ENCODE peak calls at places on chromosome 16, in eight cellular contexts. Q is naive thymus-derived CD8-positive, alpha-beta T cell; C is NCI-H748 treated with DMSO at 0.1 percent for 48 hours; O is iris pigment epithelial cell; H is progenitor cell of endocrine pancreas; J is left ventricle myocardium inferior; S is NCI-H1048; R is iPS DF 6.9. D is an unnamed sample.

GRCh38 chr16:48373258-48374050 is 11.8 kb downstream of the SIAH1 start:
- DNase-seq in Q (no peak), C (no peak), O (peak), H (no peak), J (no peak), S (no peak), R (no peak), D (no peak)

GRCh38 chr16:84728853-84729424 is 29.1 kb downstream of the USP10 start:
- DNase-seq in Q (no peak), C (no peak), O (no peak), H (no peak), J (no peak), S (no peak), R (no peak), D (no peak)

GRCh38 chr16:83470406-83470805 is 337.4 kb upstream of the HSBP1 start:
- DNase-seq in Q (no peak), C (no peak), O (peak), H (no peak), J (no peak), S (no peak), R (no peak), D (no peak)

GRCh38 chr16:22347100-22347820 is 27.2 kb downstream of the CDR2 start:
- DNase-seq in Q (no peak), C (no peak), O (no peak), H (no peak), J (peak), S (no peak), R (no peak), D (no peak)

GRCh38 chr16:2686912-2687507 is 4.7 kb downstream of the KCTD5 start:
- DNase-seq in Q (no peak), C (no peak), O (no peak), H (no peak), J (no peak), S (no peak), R (no peak), D (peak)

GRCh38 chr16:6019490-6019991 is 921.9 kb upstream of the EEF2KMT start:
- DNase-seq in Q (no peak), C (no peak), O (no peak), H (peak), J (no peak), S (no peak), R (no peak), D (no peak)

GRCh38 chr16:57915267-57915666 is 55.7 kb downstream of the CNGB1 start:
- DNase-seq in Q (no peak), C (no peak), O (no peak), H (no peak), J (no peak), S (no peak), R (no peak), D (no peak)

GRCh38 chr16:21184834-21185233 is 26.4 kb downstream of the LDAF1 start:
- DNase-seq in Q (no peak), C (no peak), O (peak), H (no peak), J (no peak), S (no peak), R (no peak), D (no peak)

GRCh38 chr16:6549415-6549814 is 783.2 kb upstream of the RBFOX1 start:
- DNase-seq in Q (no peak), C (no peak), O (no peak), H (no peak), J (no peak), S (no peak), R (no peak), D (no peak)

GRCh38 chr16:30922960-30923535 is 324 bp upstream of the FBXL19 start:
- DNase-seq in Q (peak), C (peak), O (peak), H (peak), J (peak), S (peak), R (peak), D (peak)